ENCODE peak calls at places on chromosomes 6 and 20, in six cellular contexts. K is mammary epithelial cell; X is CD4-positive, CD25-positive, alpha-beta regulatory T cell; H is ovary; V is NT2/D1; Z is naive thymus-derived CD4-positive, alpha-beta T cell. T is an unnamed sample. For H3K36me3, the result is how much of the 10 kb centered on the place peaks cover.

GRCh38 chr6:39823187-39823815 is 31.1 kb downstream of the DAAM2 start:
- DNase-seq in K (no peak), X (no peak), H (no peak), V (no peak), Z (no peak), T (peak)

GRCh38 chr6:3561745-3562144 is 104.9 kb upstream of the SLC22A23 start:
- DNase-seq in K (no peak), X (no peak), H (no peak), V (peak), Z (no peak), T (no peak)

GRCh38 chr6:2225422-2226392 is 19.7 kb downstream of the GMDS start:
- DNase-seq in K (no peak), X (no peak), H (no peak), V (no peak), Z (no peak), T (no peak)

GRCh38 chr6:49155321-49155720 is 307.7 kb downstream of the MMUT start:
- DNase-seq in K (no peak), X (no peak), H (no peak), V (no peak), Z (no peak), T (no peak)

GRCh38 chr20:45779011-45779915 is 12.4 kb downstream of the WFDC3 start:
- DNase-seq in K (peak), X (no peak), H (peak), V (no peak), Z (no peak), T (peak)

GRCh38 chr6:27836783-27837635 is 75.2 kb downstream of the OR2B2 start:
- DNase-seq in K (peak), X (peak), H (peak), V (no peak), Z (peak), T (peak)

GRCh38 chr20:49562341-49563014 is 5.5 kb downstream of the PTGIS start:
- DNase-seq in K (peak), X (no peak), H (peak), V (peak), Z (no peak), T (peak)

GRCh38 chr20:61222699-61223098 is 29.4 kb upstream of the CDH4 start:
- DNase-seq in K (no peak), X (no peak), H (no peak), V (no peak), Z (no peak), T (no peak)

GRCh38 chr6:52513896-52514295 is 63.0 kb downstream of the TRAM2 start:
- DNase-seq in K (no peak), X (no peak), H (no peak), V (no peak), Z (no peak), T (no peak)

GRCh38 chr6:23348185-23348584 is 777.8 kb upstream of the NRSN1 start:
- DNase-seq in K (no peak), X (no peak), H (no peak), V (no peak), Z (no peak), T (no peak)

GRCh38 chr6:24761193-24761835 is 13.4 kb upstream of the GMNN start:
- DNase-seq in K (no peak), X (no peak), H (no peak), V (no peak), Z (no peak), T (no peak)

DNA sequence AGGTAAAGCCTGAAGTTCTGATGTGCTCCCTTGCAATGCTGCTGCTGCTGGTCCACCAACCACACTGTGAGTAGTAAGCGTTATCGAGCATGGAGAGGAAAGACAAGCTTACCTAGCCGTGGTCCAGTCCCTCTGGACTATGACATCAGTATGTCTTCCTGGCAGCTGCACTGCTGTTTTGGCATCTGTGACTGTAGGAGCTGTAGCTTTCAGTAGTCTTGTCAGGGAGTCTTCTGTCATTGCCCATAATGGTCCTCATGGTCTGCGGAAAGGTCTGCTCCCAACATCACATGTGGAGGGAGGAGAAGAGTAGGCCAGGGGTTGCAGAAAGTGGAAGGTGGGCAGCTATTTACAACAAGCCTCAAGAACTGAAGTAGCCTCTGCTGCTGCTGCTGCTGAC is 26.8 kb upstream of the TMEM217 start:
- DNase-seq in K (no peak), X (no peak), H (no peak), V (no peak), Z (no peak), T (no peak)
- H3K36me3 ChIP-seq in K (under half), X (half or more), H (under half), V (half or more), Z (under half), T (under half)

DNA sequence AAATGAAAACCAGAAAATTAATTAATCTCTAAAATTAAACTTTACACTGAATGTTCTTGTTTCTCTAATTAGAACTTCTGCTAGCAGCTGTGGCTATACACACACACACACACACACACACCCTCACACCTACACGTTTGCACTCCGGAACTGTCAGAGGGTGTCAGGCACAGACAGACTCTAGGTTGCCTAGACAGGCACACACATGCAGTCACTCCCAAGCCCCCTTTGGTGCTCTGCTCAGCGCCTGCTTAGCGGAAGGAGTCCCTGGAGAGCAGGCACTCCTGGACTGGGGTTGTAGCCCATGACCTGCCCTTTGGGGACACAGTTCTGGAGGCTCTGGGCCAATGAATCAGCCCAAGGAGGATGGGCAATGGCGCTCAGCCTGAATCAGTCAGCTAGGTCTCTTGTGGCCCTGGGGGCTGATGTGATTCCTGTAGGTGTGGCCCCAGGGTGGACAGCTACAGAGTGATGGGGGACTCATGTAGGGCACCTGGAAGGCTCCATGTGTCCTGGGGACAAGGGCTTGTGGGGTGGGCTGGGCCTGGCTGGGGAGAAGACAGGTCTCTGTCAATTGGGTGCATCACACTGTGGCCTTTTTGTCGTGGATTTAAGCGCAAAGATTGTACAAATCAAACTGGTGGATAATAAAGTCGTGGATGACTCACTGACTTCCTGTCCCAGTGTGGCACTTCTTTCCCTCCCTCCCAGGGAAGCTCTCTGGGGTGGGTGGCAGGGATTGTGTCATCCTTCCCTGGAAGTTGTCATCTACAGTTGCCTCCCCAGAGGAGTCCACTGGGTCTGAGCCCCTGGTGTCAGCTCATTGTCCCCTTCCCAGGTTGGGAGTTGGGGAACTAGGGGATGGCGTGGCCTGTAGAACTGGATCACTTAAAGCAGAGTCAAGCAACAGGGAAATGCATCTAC is 8.8 kb downstream of the TMEM151B start:
- DNase-seq in K (no peak), X (no peak), H (no peak), V (no peak), Z (no peak), T (no peak)
- H3K4me3 ChIP-seq in K (no peak), X (no peak), H (no peak), V (no peak), Z (no peak), T (no peak)

GRCh38 chr20:3194617-3195280 is 9.7 kb downstream of the DDRGK1 start:
- DNase-seq in K (no peak), X (no peak), H (no peak), V (no peak), Z (no peak), T (no peak)

GRCh38 chr20:3192226-3193015 is 12.1 kb downstream of the DDRGK1 start:
- DNase-seq in K (no peak), X (no peak), H (no peak), V (no peak), Z (no peak), T (no peak)

GRCh38 chr20:3190681-3191111 is 13.8 kb downstream of the DDRGK1 start:
- DNase-seq in K (no peak), X (no peak), H (no peak), V (no peak), Z (no peak), T (no peak)

GRCh38 chr20:3195607-3196230 is 8.8 kb downstream of the DDRGK1 start:
- DNase-seq in K (no peak), X (no peak), H (no peak), V (no peak), Z (no peak), T (no peak)

GRCh38 chr20:3193806-3194616 is 10.5 kb downstream of the DDRGK1 start:
- DNase-seq in K (no peak), X (no peak), H (no peak), V (no peak), Z (no peak), T (no peak)
- H3K36me3 ChIP-seq in K (under half), X (half or more), H (under half), V (half or more), Z (under half), T (half or more)

GRCh38 chr6:170032197-170032596 is 258.7 kb downstream of the DLL1 start:
- DNase-seq in K (no peak), X (no peak), H (no peak), V (no peak), Z (no peak), T (peak)

GRCh38 chr6:170031096-170031471 is 259.8 kb downstream of the DLL1 start:
- DNase-seq in K (no peak), X (no peak), H (no peak), V (no peak), Z (no peak), T (no peak)

GRCh38 chr6:170030284-170031095 is 260.4 kb downstream of the DLL1 start:
- DNase-seq in K (no peak), X (no peak), H (no peak), V (no peak), Z (no peak), T (peak)

GRCh38 chr6:170032706-170033309 is 258.1 kb downstream of the DLL1 start:
- DNase-seq in K (no peak), X (no peak), H (no peak), V (no peak), Z (no peak), T (peak)

DNA sequence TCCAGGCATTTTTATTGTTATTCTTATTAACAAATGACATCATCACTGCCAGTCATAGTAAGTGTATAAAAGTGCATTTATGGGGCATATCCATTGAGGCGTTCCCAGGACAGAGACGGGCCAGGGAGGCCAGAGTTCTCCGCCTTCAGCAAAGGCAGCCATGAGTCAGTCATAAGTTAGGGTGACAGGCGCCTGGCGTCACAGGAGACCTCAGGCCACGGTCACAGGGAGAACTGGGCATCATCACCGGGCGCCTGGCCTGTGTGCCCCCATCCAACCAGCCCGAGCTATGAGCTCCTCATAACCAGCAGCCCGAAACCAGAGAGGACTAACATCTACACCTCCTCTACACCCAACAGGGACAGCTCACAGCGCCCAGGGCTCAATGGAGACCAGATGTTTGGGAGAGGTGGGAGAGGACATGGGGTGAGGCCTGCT is 259.2 kb downstream of the DLL1 start:
- DNase-seq in K (no peak), X (no peak), H (no peak), V (no peak), Z (no peak), T (peak)
- H3K4me3 ChIP-seq in K (no peak), X (no peak), H (no peak), V (no peak), Z (no peak), T (no peak)

GRCh38 chr6:7414811-7415210 is 25.2 kb downstream of the RIOK1 start:
- DNase-seq in K (no peak), X (no peak), H (no peak), V (no peak), Z (no peak), T (no peak)
- H3K36me3 ChIP-seq in K (under half), X (half or more), H (under half), V (half or more), Z (under half), T (half or more)

DNA sequence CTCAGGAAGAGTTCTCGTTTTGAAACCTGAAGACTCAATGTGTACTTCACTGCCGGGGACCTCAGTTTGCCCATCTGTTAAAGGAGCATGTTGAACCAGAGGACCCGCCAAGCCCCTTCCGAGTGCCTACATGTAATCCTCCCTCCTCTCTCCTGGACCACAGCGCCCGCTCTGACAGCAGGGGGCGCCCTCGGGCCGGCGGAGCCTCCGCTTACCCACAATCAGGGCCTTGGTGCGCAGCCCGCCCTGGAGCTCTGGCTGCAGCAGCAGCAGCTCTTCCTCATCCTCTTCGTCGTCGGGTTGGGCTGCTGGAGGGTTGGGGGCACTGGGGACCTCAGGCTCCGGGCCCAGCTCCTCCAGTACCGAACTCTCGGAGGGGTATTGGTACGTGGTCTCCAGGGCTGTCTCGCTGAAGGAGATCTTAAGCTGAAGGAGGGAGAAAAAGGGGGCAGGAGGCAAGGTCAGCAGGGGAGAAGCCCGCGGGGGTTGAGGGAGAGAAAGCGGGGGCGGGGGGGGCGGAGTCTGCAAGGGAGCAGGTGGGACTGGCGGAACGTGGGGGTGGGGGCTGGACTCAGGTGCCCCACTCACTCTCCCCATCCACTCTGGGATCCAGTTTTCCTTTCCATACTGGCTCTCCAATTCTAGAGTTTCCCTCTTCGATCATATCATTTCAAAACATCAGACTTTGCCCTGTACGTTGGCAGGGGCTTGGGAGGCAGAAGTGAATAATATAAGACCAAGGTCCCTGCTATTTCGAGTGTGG is 6.3 kb upstream of the DHX16 start:
- DNase-seq in K (peak), X (peak), H (peak), V (no peak), Z (peak), T (peak)
- H3K4me3 ChIP-seq in K (peak), X (peak), H (no peak), V (no peak), Z (peak), T (peak)

DNA sequence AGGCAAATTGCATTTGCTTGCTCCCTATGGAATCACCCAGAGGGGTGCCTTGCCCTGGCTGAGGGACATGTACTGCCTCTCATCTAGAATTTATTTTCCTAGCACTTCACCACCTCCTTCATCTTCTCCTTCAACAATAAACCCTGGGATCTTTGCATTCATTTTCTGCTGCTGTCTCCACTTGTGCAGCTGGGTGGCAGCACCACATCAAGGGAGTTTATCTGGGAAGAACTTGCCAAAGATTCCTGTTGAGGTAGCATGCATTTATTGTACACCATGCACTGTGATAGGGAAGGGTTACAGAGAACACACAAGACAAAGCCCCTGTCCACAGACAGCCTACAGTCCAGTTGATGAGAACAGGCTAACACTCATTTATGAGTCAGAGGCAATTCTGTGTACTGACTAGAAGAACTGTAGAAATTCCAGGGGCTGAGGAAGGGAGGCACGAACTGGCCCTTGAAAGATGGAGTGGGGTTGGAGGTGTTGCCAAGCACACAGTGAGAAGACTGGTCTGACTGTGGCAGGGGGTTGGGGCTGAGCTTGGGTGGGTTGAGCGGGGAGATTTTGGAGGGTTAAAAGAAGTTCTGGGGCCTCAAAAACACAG is 17.5 kb downstream of the C20orf173 start:
- DNase-seq in K (peak), X (no peak), H (no peak), V (peak), Z (no peak), T (no peak)
- H3K36me3 ChIP-seq in K (under half), X (half or more), H (under half), V (half or more), Z (under half), T (under half)

GRCh38 chr6:12636336-12636735 is 80.2 kb upstream of the PHACTR1 start:
- DNase-seq in K (no peak), X (no peak), H (no peak), V (no peak), Z (no peak), T (no peak)
- H3K4me3 ChIP-seq in K (no peak), X (no peak), H (no peak), V (no peak), Z (no peak), T (no peak)

T was measured in tibial artery.